ENCODE peak calls at places on chromosomes 3 and 15, in six cellular contexts. V is NCI-H1417 treated with DMSO at 0.1 percent for 48 hours, Z is ELR, Q is NCI-H2029, N is fibroblast of lung, D is HCT116. R is an unnamed sample.
A peak's percentile ranks its signal among the peaks of the same experiment; 100 is the strongest.

GRCh38 chr3:9430733-9431132 is 33.3 kb downstream of the SETD5 start:
- DNase-seq in V (no peak), Z (no peak), Q (no peak), N (no peak), D (no peak), R (no peak)

GRCh38 chr3:61181874-61182273 is 69.4 kb downstream of the FHIT start:
- DNase-seq in V (no peak), Z (peak; percentile 22), Q (peak; percentile 4), N (peak; percentile 76), D (peak; percentile 76), R (no peak)

GRCh38 chr3:88795502-88795901 is 311.9 kb upstream of the EPHA3 start:
- DNase-seq in V (no peak), Z (no peak), Q (no peak), N (no peak), D (no peak), R (no peak)

GRCh38 chr3:13792512-13793347 is 87.1 kb downstream of the WNT7A start:
- DNase-seq in V (no peak), Z (no peak), Q (no peak), N (no peak), D (no peak), R (no peak)

GRCh38 chr15:39767921-39768320 is 14.7 kb downstream of the FSIP1 start:
- DNase-seq in V (no peak), Z (no peak), Q (no peak), N (no peak), D (no peak), R (no peak)

GRCh38 chr15:49865925-49866757 is 245.3 kb downstream of the DTWD1 start:
- DNase-seq in V (no peak), Z (peak; percentile 65), Q (no peak), N (no peak), D (no peak), R (no peak)

GRCh38 chr3:48427630-48427962 is 2.3 kb downstream of the PLXNB1 start:
- DNase-seq in V (no peak), Z (no peak), Q (no peak), N (no peak), D (no peak), R (no peak)

GRCh38 chr15:33608714-33609113 is 297.9 kb downstream of the RYR3 start:
- DNase-seq in V (no peak), Z (peak; percentile 31), Q (no peak), N (no peak), D (no peak), R (no peak)

GRCh38 chr3:182424006-182424405 is 369.3 kb upstream of the ATP11B start:
- DNase-seq in V (no peak), Z (no peak), Q (no peak), N (no peak), D (no peak), R (no peak)

GRCh38 chr15:65331811-65332210 is 27.3 kb downstream of the RNU5B-1 start:
- DNase-seq in V (no peak), Z (no peak), Q (no peak), N (no peak), D (no peak), R (no peak)

GRCh38 chr3:122146466-122146865 is 37.0 kb upstream of the CASR start:
- DNase-seq in V (no peak), Z (peak; percentile 54), Q (no peak), N (no peak), D (no peak), R (peak; percentile 88)

GRCh38 chr15:71691700-71692417 is 118.5 kb upstream of the NR2E3 start:
- DNase-seq in V (no peak), Z (peak; percentile 52), Q (no peak), N (peak; percentile 97), D (no peak), R (no peak)

GRCh38 chr3:43867673-43868072 is 176.9 kb downstream of the ABHD5 start:
- DNase-seq in V (no peak), Z (peak; percentile 56), Q (no peak), N (peak; percentile 52), D (no peak), R (no peak)

GRCh38 chr15:95025924-95026728 is 794.8 kb downstream of the MCTP2 start:
- DNase-seq in V (no peak), Z (peak; percentile 55), Q (no peak), N (peak; percentile 39), D (peak; percentile 13), R (peak; percentile 41)

GRCh38 chr3:76065975-76066374 is 280.6 kb upstream of the ZNF717 start:
- DNase-seq in V (no peak), Z (peak; percentile 40), Q (no peak), N (peak; percentile 38), D (no peak), R (no peak)

GRCh38 chr3:117355566-117355965 is 646.0 kb downstream of the TUSC7 start:
- DNase-seq in V (peak; percentile 35), Z (peak; percentile 0), Q (no peak), N (peak; percentile 1), D (no peak), R (no peak)

GRCh38 chr3:42547401-42547945 is 34.3 kb downstream of the SEC22C start:
- DNase-seq in V (no peak), Z (peak; percentile 59), Q (peak; percentile 55), N (peak; percentile 36), D (peak; percentile 31), R (peak; percentile 69)

GRCh38 chr3:65234499-65234898 is 546.7 kb upstream of the ADAMTS9 start:
- DNase-seq in V (no peak), Z (no peak), Q (no peak), N (no peak), D (no peak), R (no peak)

GRCh38 chr3:11601446-11602241 is 42.1 kb downstream of the VGLL4 start:
- DNase-seq in V (no peak), Z (peak; percentile 23), Q (no peak), N (peak; percentile 74), D (no peak), R (no peak)

GRCh38 chr15:39855400-39855799 is 64.7 kb downstream of the GPR176 start:
- DNase-seq in V (no peak), Z (no peak), Q (no peak), N (no peak), D (no peak), R (no peak)

GRCh38 chr3:146164071-146164470 is 3.1 kb upstream of the PLOD2 start:
- DNase-seq in V (no peak), Z (peak; percentile 79), Q (no peak), N (peak; percentile 62), D (no peak), R (no peak)

GRCh38 chr3:194711913-194712312 is 26.2 kb downstream of the FAM43A start:
- DNase-seq in V (no peak), Z (peak; percentile 95), Q (no peak), N (peak; percentile 93), D (peak; percentile 43), R (no peak)

GRCh38 chr3:58471025-58471887 is 20.6 kb upstream of the KCTD6 start:
- DNase-seq in V (peak; percentile 56), Z (peak; percentile 79), Q (peak; percentile 81), N (peak; percentile 94), D (peak; percentile 70), R (peak; percentile 88)

GRCh38 chr3:195003893-195004289 is 267.1 kb downstream of the XXYLT1 start:
- DNase-seq in V (no peak), Z (no peak), Q (no peak), N (no peak), D (no peak), R (no peak)

GRCh38 chr3:24264748-24265158 is 229.9 kb downstream of the THRB start:
- DNase-seq in V (no peak), Z (peak; percentile 67), Q (peak; percentile 8), N (peak; percentile 46), D (peak; percentile 47), R (no peak)

GRCh38 chr15:78642341-78642740 is 1.3 kb upstream of the CHRNB4 start:
- DNase-seq in V (no peak), Z (no peak), Q (no peak), N (no peak), D (no peak), R (no peak)

GRCh38 chr3:58271901-58272501 is 34.0 kb upstream of the RPP14 start:
- DNase-seq in V (no peak), Z (peak; percentile 91), Q (no peak), N (peak; percentile 95), D (peak; percentile 73), R (no peak)

GRCh38 chr15:39640665-39641064 is 59.8 kb downstream of the THBS1 start:
- DNase-seq in V (no peak), Z (no peak), Q (no peak), N (no peak), D (no peak), R (no peak)

GRCh38 chr15:41501191-41501917 is 7.7 kb downstream of the ITPKA start:
- DNase-seq in V (no peak), Z (no peak), Q (peak; percentile 7), N (peak; percentile 37), D (no peak), R (no peak)

GRCh38 chr3:51394541-51394940 is 3.5 kb downstream of the RBM15B start:
- DNase-seq in V (no peak), Z (no peak), Q (no peak), N (no peak), D (no peak), R (no peak)

GRCh38 chr3:149343951-149344350 is 10.5 kb upstream of the TM4SF18 start:
- DNase-seq in V (no peak), Z (peak; percentile 31), Q (no peak), N (no peak), D (no peak), R (no peak)

GRCh38 chr3:10721101-10721500 is 94.9 kb upstream of the SLC6A11 start:
- DNase-seq in V (no peak), Z (no peak), Q (no peak), N (no peak), D (no peak), R (no peak)

GRCh38 chr15:74780983-74781672 is 752 bp upstream of the CSK start:
- DNase-seq in V (no peak), Z (peak; percentile 64), Q (no peak), N (peak; percentile 24), D (no peak), R (peak; percentile 76)

GRCh38 chr15:81302605-81303204 is 21.2 kb downstream of the STARD5 start:
- DNase-seq in V (no peak), Z (no peak), Q (no peak), N (no peak), D (no peak), R (no peak)

GRCh38 chr15:90407871-90408317 is 19.9 kb downstream of the IQGAP1 start:
- DNase-seq in V (no peak), Z (no peak), Q (no peak), N (no peak), D (no peak), R (peak; percentile 79)

GRCh38 chr3:32401141-32401540 is 9.5 kb downstream of the CMTM7 start:
- DNase-seq in V (no peak), Z (no peak), Q (no peak), N (no peak), D (no peak), R (no peak)

GRCh38 chr3:153209596-153209995 is 47.6 kb downstream of the RAP2B start:
- DNase-seq in V (no peak), Z (peak; percentile 97), Q (no peak), N (peak; percentile 68), D (peak; percentile 23), R (no peak)

GRCh38 chr3:129314757-129315385 is 36.2 kb downstream of the HMCES start:
- DNase-seq in V (peak; percentile 99), Z (peak; percentile 94), Q (peak; percentile 80), N (peak; percentile 85), D (peak; percentile 51), R (peak; percentile 83)

GRCh38 chr15:75346796-75347221 is at the start of gene NEIL1:
- DNase-seq in V (no peak), Z (no peak), Q (no peak), N (no peak), D (peak; percentile 59), R (no peak)